ENCODE peak calls at places on chromosomes 4 and X, in six cellular contexts. K is thoracic aorta; O is NCI-H1417; L is NCI-H2081; N is activated T-helper 1 cell treated with anti-CD3 and anti-CD28 coated beads, Interleukin-2, amount 50 U/mL, for 16 hours; A is stimulated activated CD8-positive, alpha-beta memory T cell treated with anti-CD3 and anti-CD28 coated beads, Interleukin-7, amount 100 ng/mL, for 1 hour. I is an unnamed sample.

GRCh38 chr4:2794707-2795557 is 2.0 kb downstream of the SH3BP2 start:
- DNase-seq in O (no peak), L (no peak), A (no peak), K (no peak), N (no peak), I (no peak)

GRCh38 chr4:1478766-1479355 is 72.6 kb upstream of the NKX1-1 start:
- DNase-seq in O (no peak), A (no peak), L (peak), K (no peak), N (no peak), I (no peak)

GRCh38 chrX:136450050-136450830 is 37.5 kb upstream of the BRS3 start:
- DNase-seq in A (no peak), K (no peak), O (no peak), L (no peak), N (no peak), I (peak)

GRCh38 chr4:23728971-23729370 is 160.9 kb downstream of the PPARGC1A start:
- DNase-seq in K (no peak), A (no peak), L (no peak), O (no peak), N (no peak), I (no peak)

GRCh38 chr4:57553695-57554094 is 443.5 kb upstream of the IGFBP7 start:
- DNase-seq in L (peak), N (no peak), A (no peak), O (no peak), K (no peak), I (no peak)

GRCh38 chr4:120858776-120859175 is 63.8 kb downstream of the PRDM5 start:
- DNase-seq in K (no peak), A (no peak), O (no peak), L (no peak), N (no peak), I (no peak)

GRCh38 chrX:1582686-1583437 is 8.5 kb upstream of the AKAP17A start:
- DNase-seq in L (no peak), K (no peak), A (no peak), N (peak), O (no peak), I (peak)

GRCh38 chr4:120692964-120693363 is 229.6 kb downstream of the PRDM5 start:
- DNase-seq in N (no peak), K (no peak), O (no peak), A (no peak), L (peak), I (peak)

GRCh38 chr4:165207016-165207430 is 338 bp upstream of the KLHL2 start:
- DNase-seq in L (no peak), A (no peak), N (no peak), K (no peak), O (no peak), I (no peak)

GRCh38 chr4:182413550-182413949 is 170.3 kb downstream of the TENM3 start:
- DNase-seq in L (no peak), O (no peak), N (no peak), K (no peak), A (no peak), I (no peak)

GRCh38 chr4:164509951-164510350 is 244.0 kb upstream of the SMIM31 start:
- DNase-seq in L (no peak), A (no peak), N (no peak), K (no peak), O (no peak), I (no peak)

GRCh38 chr4:136713140-136713539 is 819.2 kb downstream of the PCDH18 start:
- DNase-seq in O (no peak), A (no peak), N (no peak), K (no peak), L (no peak), I (no peak)

GRCh38 chr4:73929285-73929684 is 52.5 kb downstream of the PF4 start:
- DNase-seq in N (no peak), K (no peak), A (no peak), O (no peak), L (no peak), I (no peak)

GRCh38 chrX:32744906-32745305 is 466.4 kb downstream of the DMD start:
- DNase-seq in K (no peak), A (no peak), N (no peak), L (no peak), O (no peak), I (no peak)

GRCh38 chr4:1598641-1599481 is 85.3 kb downstream of the FAM53A start:
- DNase-seq in L (no peak), N (no peak), O (no peak), K (no peak), A (no peak), I (no peak)